ENCODE peak calls at places on chromosomes 3 and 15, in six cellular contexts. Y is stomach, Z is neural progenitor cell, H is cardiac muscle cell, P is tibial artery, W is breast epithelium. U is an unnamed sample.

GRCh38 chr3:14386254-14386653 is 16.2 kb upstream of the SLC6A6 start:
- DNase-seq in Y (no peak), H (no peak), Z (no peak), P (no peak), W (no peak), U (no peak)

GRCh38 chr3:9111349-9112265 is 137.8 kb downstream of the SRGAP3 start:
- DNase-seq in W (no peak), Z (no peak), H (peak; percentile 34), Y (no peak), P (peak; percentile 65), U (no peak)

GRCh38 chr3:171156455-171157005 is 130.0 kb upstream of the SLC2A2 start:
- DNase-seq in H (peak; percentile 21), P (no peak), Z (no peak), W (no peak), Y (no peak), U (no peak)

GRCh38 chr3:196181127-196181546 is 30.1 kb downstream of the ZDHHC19 start:
- DNase-seq in P (no peak), W (no peak), H (no peak), Y (no peak), Z (no peak), U (no peak)

GRCh38 chr3:150227839-150228238 is 180.3 kb upstream of the TSC22D2 start:
- DNase-seq in W (no peak), Y (peak; percentile 37), P (peak; percentile 46), Z (peak; percentile 94), H (peak; percentile 83), U (no peak)

GRCh38 chr3:58049143-58049785 is 41.0 kb downstream of the FLNB start:
- DNase-seq in Z (peak; percentile 80), H (peak; percentile 84), W (peak; percentile 77), P (peak; percentile 42), Y (peak; percentile 56), U (no peak)

GRCh38 chr3:57757642-57758297 is 1.7 kb downstream of the SLMAP start:
- DNase-seq in Z (peak; percentile 69), H (no peak), P (no peak), W (no peak), Y (no peak), U (no peak)

GRCh38 chr3:161420746-161421145 is 49.4 kb upstream of the SPTSSB start:
- DNase-seq in Z (peak; percentile 59), P (no peak), Y (peak; percentile 62), H (no peak), W (no peak), U (no peak)

GRCh38 chr15:88735212-88735611 is 68.0 kb upstream of the ACAN start:
- DNase-seq in Z (no peak), P (no peak), H (no peak), W (no peak), Y (no peak), U (no peak)

GRCh38 chr3:178421069-178421468 is 115.2 kb upstream of the KCNMB2 start:
- DNase-seq in W (no peak), H (no peak), Y (no peak), P (no peak), Z (no peak), U (no peak)

GRCh38 chr3:45638299-45639043 is 43.9 kb downstream of the LIMD1 start:
- DNase-seq in P (no peak), Y (no peak), W (no peak), H (no peak), Z (no peak), U (no peak)

GRCh38 chr3:5545719-5546118 is 358.2 kb downstream of the EDEM1 start:
- DNase-seq in H (no peak), P (no peak), Z (no peak), Y (no peak), W (no peak), U (no peak)

GRCh38 chr3:197475514-197475913 is 80.3 kb downstream of the BDH1 start:
- DNase-seq in W (no peak), Y (no peak), H (no peak), Z (no peak), P (no peak), U (no peak)

GRCh38 chr3:143970773-143971366 is 753 bp upstream of the DIPK2A start:
- DNase-seq in Y (peak; percentile 36), H (no peak), W (peak; percentile 23), Z (peak; percentile 87), P (peak; percentile 54), U (peak; percentile 43)

GRCh38 chr3:161305095-161305991 is 66.0 kb downstream of the SPTSSB start:
- DNase-seq in Y (no peak), W (no peak), P (no peak), H (peak; percentile 47), Z (peak; percentile 9), U (no peak)

GRCh38 chr15:43775411-43775965 is 1.3 kb downstream of the ELL3 start:
- DNase-seq in Z (peak; percentile 40), P (no peak), W (peak; percentile 69), Y (peak; percentile 67), H (no peak), U (no peak)

GRCh38 chr3:51393564-51393963 is 2.5 kb downstream of the RBM15B start:
- DNase-seq in P (no peak), W (no peak), Y (no peak), Z (no peak), H (no peak), U (no peak)

GRCh38 chr15:60392601-60392985 is 5.2 kb downstream of the ANXA2 start:
- DNase-seq in W (peak; percentile 49), P (no peak), Z (no peak), H (peak; percentile 82), Y (no peak), U (peak; percentile 41)

GRCh38 chr3:97359958-97360357 is 404.6 kb upstream of the ARL6 start:
- DNase-seq in Z (no peak), W (no peak), P (no peak), H (no peak), Y (no peak), U (no peak)

GRCh38 chr3:100928638-100929428 is 64.4 kb downstream of the ABI3BP start:
- DNase-seq in H (peak; percentile 82), Z (no peak), W (no peak), P (no peak), Y (no peak), U (no peak)

GRCh38 chr15:87850916-87851315 is 405.6 kb downstream of the NTRK3 start:
- DNase-seq in W (no peak), Y (no peak), H (peak; percentile 49), Z (no peak), P (no peak), U (no peak)

GRCh38 chr15:78223396-78224023 is 10.9 kb downstream of the ACSBG1 start:
- DNase-seq in P (no peak), Y (no peak), W (no peak), Z (no peak), H (peak; percentile 64), U (no peak)

GRCh38 chr3:126945891-126946290 is 37.0 kb upstream of the PLXNA1 start:
- DNase-seq in Y (no peak), Z (no peak), P (no peak), H (no peak), W (no peak), U (no peak)

GRCh38 chr3:126313166-126313565 is 44.0 kb downstream of the KLF15 start:
- DNase-seq in Y (no peak), P (no peak), Z (no peak), W (no peak), H (no peak), U (no peak)

GRCh38 chr3:182848906-182849305 is 55.6 kb downstream of the ATP11B start:
- DNase-seq in Z (no peak), W (no peak), P (no peak), Y (no peak), H (no peak), U (no peak)

DNA sequence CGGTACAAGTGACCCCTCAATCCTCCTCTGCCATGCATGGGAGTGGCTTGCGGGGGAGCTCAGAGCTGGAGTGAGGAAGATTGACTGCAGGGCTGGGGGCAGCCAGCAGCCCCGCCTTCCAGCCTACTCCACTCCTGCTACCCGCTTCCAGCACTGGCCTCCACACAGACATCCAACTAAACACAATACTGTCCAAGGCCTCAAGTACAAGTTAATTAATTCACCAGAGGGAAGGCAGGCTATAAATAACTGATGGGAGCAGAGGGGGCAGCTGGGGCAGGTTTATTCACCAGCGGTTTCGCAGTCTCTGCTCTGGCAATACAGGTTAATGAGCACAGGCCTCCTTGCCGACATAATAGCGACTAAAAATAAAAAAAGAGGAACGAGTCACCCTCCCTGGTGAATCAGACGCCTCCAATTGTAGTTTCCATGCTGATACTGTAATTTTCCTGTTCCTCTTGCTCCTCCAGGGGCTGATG is 166.3 kb upstream of the TLE3 start:
- DNase-seq in W (no peak), H (peak; percentile 18), P (no peak), Y (no peak), Z (peak; percentile 68), U (no peak)
- H3K4me3 ChIP-seq in W (no peak overlapping the region), H (no peak overlapping the region), P (no peak overlapping the region), Y (no peak overlapping the region), Z (no peak overlapping the region), U (no peak overlapping the region)

DNA sequence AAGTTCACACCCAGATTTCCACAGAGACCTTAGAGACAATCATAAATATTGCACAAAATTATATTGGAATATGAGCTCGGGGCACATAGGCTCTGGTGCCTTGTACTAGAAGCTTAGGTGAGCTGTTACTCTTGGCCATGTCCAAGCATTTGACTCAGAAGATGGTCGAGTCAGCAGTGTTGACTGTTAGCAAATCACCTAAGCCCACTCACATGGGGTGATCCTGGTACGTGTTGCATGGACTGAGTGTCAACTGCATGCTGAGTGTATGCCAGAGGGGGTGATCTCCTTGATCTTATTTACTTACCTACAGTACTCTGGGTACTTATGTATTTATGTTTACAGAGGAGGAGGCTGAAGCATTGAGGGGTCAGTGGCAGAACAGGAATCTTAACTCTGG is 14.0 kb downstream of the SMAD3 start:
- DNase-seq in Z (no peak), H (no peak), Y (no peak), W (no peak), P (no peak), U (no peak)
- H3K36me3 ChIP-seq in Z (no peaks in the 10 kb centered on the region), H (no peaks in the 10 kb centered on the region), Y (no peaks in the 10 kb centered on the region), W (no peaks in the 10 kb centered on the region), P (no peaks in the 10 kb centered on the region), U (peaks cover 5% of the 10 kb centered on the region)

DNA sequence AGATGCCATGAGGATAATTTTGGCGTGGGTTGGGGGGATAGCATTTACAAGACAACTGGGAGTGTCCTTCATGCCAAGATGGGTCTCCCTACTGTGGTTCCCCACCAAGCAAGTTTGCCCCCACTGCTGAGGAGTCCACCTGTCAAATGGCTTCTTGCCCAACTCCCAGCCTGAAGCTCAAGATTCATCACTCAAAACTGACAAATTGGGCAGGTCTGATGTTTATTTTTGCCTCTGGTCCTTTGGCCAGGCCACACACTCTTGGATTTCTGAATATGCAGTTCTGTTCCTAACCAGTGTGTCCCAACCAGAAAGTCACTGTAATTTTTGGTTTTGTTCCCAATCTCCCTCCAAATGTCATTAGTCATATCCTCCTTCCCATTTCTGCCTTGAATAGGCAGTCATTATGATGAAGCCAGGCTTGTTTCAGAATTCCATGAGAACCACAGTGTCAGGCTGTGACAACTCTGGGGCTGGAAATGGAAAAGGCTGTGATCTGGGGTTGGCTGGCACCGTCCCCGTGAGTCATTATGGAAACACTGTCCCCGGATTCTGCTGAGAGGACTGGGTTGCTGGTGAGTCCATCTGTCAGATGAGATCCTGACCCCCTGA is 29.3 kb upstream of the MEF2A start:
- DNase-seq in P (peak; percentile 72), H (peak; percentile 50), Y (no peak), Z (no peak), W (peak; percentile 70), U (no peak)
- H3K27ac ChIP-seq in P (peak overlapping the region; percentile 78), H (no peak overlapping the region), Y (peak overlapping the region; percentile 39), Z (no peak overlapping the region), W (peak overlapping the region; percentile 50), U (no peak overlapping the region)

DNA sequence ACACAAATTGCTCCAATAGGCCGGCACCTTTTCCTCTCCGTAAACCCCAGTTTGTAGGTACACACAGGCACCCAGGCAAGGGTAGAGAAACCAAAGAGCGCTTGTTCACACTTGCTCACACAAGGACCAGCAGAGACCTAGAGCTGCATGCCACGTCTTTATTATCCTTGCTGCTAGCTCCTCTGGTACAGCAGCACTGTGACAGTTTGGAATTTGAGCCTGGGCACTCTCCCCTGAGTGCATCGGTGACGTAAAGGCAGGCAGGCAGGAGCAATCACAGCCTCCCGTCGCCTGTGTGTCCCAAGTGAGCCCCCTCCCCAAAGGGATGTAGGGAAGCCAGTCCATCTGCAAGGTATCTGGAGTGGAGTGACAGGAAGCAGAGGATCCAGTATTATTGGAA is 40.6 kb downstream of the CACNA1D start:
- DNase-seq in Z (peak; percentile 40), W (no peak), Y (no peak), H (no peak), P (no peak), U (no peak)
- H3K4me3 ChIP-seq in Z (no peak overlapping the region), W (no peak overlapping the region), Y (no peak overlapping the region), H (no peak overlapping the region), P (no peak overlapping the region), U (no peak overlapping the region)